ENCODE peak calls at places on chromosomes 13 and 19, in eight cellular contexts. One of them, this sample, is unnamed.

GRCh38 chr13:106987435-106987800 is 419.5 kb upstream of the ARGLU1 start:
- DNase-seq in T-cell: no peak
- DNase-seq in GM13977: no peak
- DNase-seq in ureter: no peak
- DNase-seq in psoas muscle: no peak
- DNase-seq in ecto neural progenitor cell: no peak
- DNase-seq in non-pigmented ciliary epithelial cell: no peak
- DNase-seq in activated gamma-delta T cell treated with anti-CD3 and anti-CD28 coated beads, Interleukin-2, amount 50 U/mL, for 16 hours: no peak
- DNase-seq in this sample: peak

GRCh38 chr19:10532457-10532856 is 11.2 kb upstream of the ATG4D start:
- DNase-seq in ecto neural progenitor cell: no peak
- DNase-seq in activated gamma-delta T cell treated with anti-CD3 and anti-CD28 coated beads, Interleukin-2, amount 50 U/mL, for 16 hours: no peak
- DNase-seq in non-pigmented ciliary epithelial cell: no peak
- DNase-seq in ureter: no peak
- DNase-seq in T-cell: no peak
- DNase-seq in GM13977: no peak
- DNase-seq in psoas muscle: no peak
- DNase-seq in this sample: no peak

GRCh38 chr19:17183858-17184271 is 31.3 kb upstream of the USE1 start:
- DNase-seq in GM13977: peak
- DNase-seq in ecto neural progenitor cell: no peak
- DNase-seq in non-pigmented ciliary epithelial cell: no peak
- DNase-seq in T-cell: no peak
- DNase-seq in psoas muscle: no peak
- DNase-seq in activated gamma-delta T cell treated with anti-CD3 and anti-CD28 coated beads, Interleukin-2, amount 50 U/mL, for 16 hours: no peak
- DNase-seq in ureter: no peak
- DNase-seq in this sample: no peak

GRCh38 chr19:39194832-39195542 is 1.8 kb upstream of the NCCRP1 start:
- DNase-seq in ecto neural progenitor cell: no peak
- DNase-seq in non-pigmented ciliary epithelial cell: no peak
- DNase-seq in T-cell: no peak
- DNase-seq in activated gamma-delta T cell treated with anti-CD3 and anti-CD28 coated beads, Interleukin-2, amount 50 U/mL, for 16 hours: no peak
- DNase-seq in ureter: no peak
- DNase-seq in psoas muscle: no peak
- DNase-seq in GM13977: no peak
- DNase-seq in this sample: peak

GRCh38 chr19:17686592-17687042 is 1.5 kb downstream of the UNC13A start:
- DNase-seq in ureter: no peak
- DNase-seq in GM13977: peak
- DNase-seq in non-pigmented ciliary epithelial cell: no peak
- DNase-seq in psoas muscle: peak
- DNase-seq in T-cell: no peak
- DNase-seq in activated gamma-delta T cell treated with anti-CD3 and anti-CD28 coated beads, Interleukin-2, amount 50 U/mL, for 16 hours: no peak
- DNase-seq in ecto neural progenitor cell: peak
- DNase-seq in this sample: peak

GRCh38 chr19:38898788-38899446 is 501 bp downstream of the SIRT2 start:
- DNase-seq in GM13977: no peak
- DNase-seq in ecto neural progenitor cell: no peak
- DNase-seq in psoas muscle: no peak
- DNase-seq in T-cell: no peak
- DNase-seq in activated gamma-delta T cell treated with anti-CD3 and anti-CD28 coated beads, Interleukin-2, amount 50 U/mL, for 16 hours: no peak
- DNase-seq in ureter: no peak
- DNase-seq in non-pigmented ciliary epithelial cell: no peak
- DNase-seq in this sample: no peak

GRCh38 chr19:33161201-33161600 is 29.3 kb downstream of the WDR88 start:
- DNase-seq in ecto neural progenitor cell: no peak
- DNase-seq in T-cell: no peak
- DNase-seq in activated gamma-delta T cell treated with anti-CD3 and anti-CD28 coated beads, Interleukin-2, amount 50 U/mL, for 16 hours: no peak
- DNase-seq in GM13977: no peak
- DNase-seq in non-pigmented ciliary epithelial cell: no peak
- DNase-seq in psoas muscle: peak
- DNase-seq in ureter: no peak
- DNase-seq in this sample: no peak

GRCh38 chr19:30371157-30371845 is 883 bp upstream of the ZNF536 start:
- DNase-seq in GM13977: no peak
- DNase-seq in non-pigmented ciliary epithelial cell: no peak
- DNase-seq in psoas muscle: no peak
- DNase-seq in T-cell: no peak
- DNase-seq in ureter: no peak
- DNase-seq in activated gamma-delta T cell treated with anti-CD3 and anti-CD28 coated beads, Interleukin-2, amount 50 U/mL, for 16 hours: no peak
- DNase-seq in ecto neural progenitor cell: no peak
- DNase-seq in this sample: no peak

GRCh38 chr13:105961438-105961837 is 574.0 kb downstream of the EFNB2 start:
- DNase-seq in T-cell: no peak
- DNase-seq in activated gamma-delta T cell treated with anti-CD3 and anti-CD28 coated beads, Interleukin-2, amount 50 U/mL, for 16 hours: no peak
- DNase-seq in non-pigmented ciliary epithelial cell: no peak
- DNase-seq in ureter: no peak
- DNase-seq in ecto neural progenitor cell: no peak
- DNase-seq in psoas muscle: no peak
- DNase-seq in GM13977: no peak
- DNase-seq in this sample: no peak

GRCh38 chr13:101453784-101454201 is 1.3 kb downstream of the ITGBL1 start:
- DNase-seq in ureter: no peak
- DNase-seq in non-pigmented ciliary epithelial cell: no peak
- DNase-seq in ecto neural progenitor cell: no peak
- DNase-seq in GM13977: peak
- DNase-seq in psoas muscle: no peak
- DNase-seq in activated gamma-delta T cell treated with anti-CD3 and anti-CD28 coated beads, Interleukin-2, amount 50 U/mL, for 16 hours: no peak
- DNase-seq in T-cell: no peak
- DNase-seq in this sample: peak

GRCh38 chr13:97367427-97367826 is 66.5 kb upstream of the RAP2A start:
- DNase-seq in non-pigmented ciliary epithelial cell: peak
- DNase-seq in activated gamma-delta T cell treated with anti-CD3 and anti-CD28 coated beads, Interleukin-2, amount 50 U/mL, for 16 hours: no peak
- DNase-seq in ureter: no peak
- DNase-seq in ecto neural progenitor cell: peak
- DNase-seq in psoas muscle: no peak
- DNase-seq in T-cell: no peak
- DNase-seq in GM13977: no peak
- DNase-seq in this sample: no peak

GRCh38 chr19:55383279-55383788 is 758 bp downstream of the TMEM238 start:
- DNase-seq in GM13977: no peak
- DNase-seq in ureter: no peak
- DNase-seq in ecto neural progenitor cell: peak
- DNase-seq in T-cell: no peak
- DNase-seq in activated gamma-delta T cell treated with anti-CD3 and anti-CD28 coated beads, Interleukin-2, amount 50 U/mL, for 16 hours: no peak
- DNase-seq in psoas muscle: no peak
- DNase-seq in non-pigmented ciliary epithelial cell: no peak
- DNase-seq in this sample: no peak

GRCh38 chr13:100323937-100324336 is 235.0 kb downstream of the PCCA start:
- DNase-seq in GM13977: no peak
- DNase-seq in psoas muscle: no peak
- DNase-seq in ureter: no peak
- DNase-seq in activated gamma-delta T cell treated with anti-CD3 and anti-CD28 coated beads, Interleukin-2, amount 50 U/mL, for 16 hours: no peak
- DNase-seq in T-cell: no peak
- DNase-seq in non-pigmented ciliary epithelial cell: no peak
- DNase-seq in ecto neural progenitor cell: no peak
- DNase-seq in this sample: no peak

GRCh38 chr13:93655132-93655531 is 428.5 kb downstream of the GPC6 start:
- DNase-seq in psoas muscle: no peak
- DNase-seq in GM13977: no peak
- DNase-seq in ecto neural progenitor cell: no peak
- DNase-seq in non-pigmented ciliary epithelial cell: no peak
- DNase-seq in activated gamma-delta T cell treated with anti-CD3 and anti-CD28 coated beads, Interleukin-2, amount 50 U/mL, for 16 hours: no peak
- DNase-seq in ureter: no peak
- DNase-seq in T-cell: no peak
- DNase-seq in this sample: no peak

GRCh38 chr13:39297664-39298171 is 259.5 kb downstream of the NHLRC3 start:
- DNase-seq in ureter: no peak
- DNase-seq in psoas muscle: no peak
- DNase-seq in ecto neural progenitor cell: no peak
- DNase-seq in activated gamma-delta T cell treated with anti-CD3 and anti-CD28 coated beads, Interleukin-2, amount 50 U/mL, for 16 hours: no peak
- DNase-seq in T-cell: no peak
- DNase-seq in GM13977: no peak
- DNase-seq in non-pigmented ciliary epithelial cell: no peak
- DNase-seq in this sample: no peak

GRCh38 chr19:1455002-1455335 is 5.0 kb downstream of the APC2 start:
- DNase-seq in psoas muscle: no peak
- DNase-seq in activated gamma-delta T cell treated with anti-CD3 and anti-CD28 coated beads, Interleukin-2, amount 50 U/mL, for 16 hours: no peak
- DNase-seq in T-cell: no peak
- DNase-seq in ecto neural progenitor cell: no peak
- DNase-seq in ureter: no peak
- DNase-seq in GM13977: no peak
- DNase-seq in non-pigmented ciliary epithelial cell: no peak
- DNase-seq in this sample: no peak

GRCh38 chr13:99178636-99179035 is 22.0 kb upstream of the UBAC2 start:
- DNase-seq in psoas muscle: peak
- DNase-seq in GM13977: no peak
- DNase-seq in activated gamma-delta T cell treated with anti-CD3 and anti-CD28 coated beads, Interleukin-2, amount 50 U/mL, for 16 hours: no peak
- DNase-seq in ureter: no peak
- DNase-seq in T-cell: no peak
- DNase-seq in ecto neural progenitor cell: no peak
- DNase-seq in non-pigmented ciliary epithelial cell: no peak
- DNase-seq in this sample: no peak

GRCh38 chr19:51689751-51690358 is 3.3 kb upstream of the SPACA6 start:
- DNase-seq in activated gamma-delta T cell treated with anti-CD3 and anti-CD28 coated beads, Interleukin-2, amount 50 U/mL, for 16 hours: no peak
- DNase-seq in psoas muscle: peak
- DNase-seq in ecto neural progenitor cell: peak
- DNase-seq in T-cell: no peak
- DNase-seq in non-pigmented ciliary epithelial cell: no peak
- DNase-seq in GM13977: peak
- DNase-seq in ureter: peak
- DNase-seq in this sample: peak

GRCh38 chr19:4352701-4353121 is 9.3 kb downstream of the MPND start:
- DNase-seq in activated gamma-delta T cell treated with anti-CD3 and anti-CD28 coated beads, Interleukin-2, amount 50 U/mL, for 16 hours: peak
- DNase-seq in T-cell: no peak
- DNase-seq in non-pigmented ciliary epithelial cell: no peak
- DNase-seq in psoas muscle: no peak
- DNase-seq in GM13977: peak
- DNase-seq in ecto neural progenitor cell: peak
- DNase-seq in ureter: no peak
- DNase-seq in this sample: no peak

GRCh38 chr13:113001251-113002140 is 32.5 kb downstream of the MCF2L start:
- DNase-seq in ureter: peak
- DNase-seq in GM13977: no peak
- DNase-seq in ecto neural progenitor cell: peak
- DNase-seq in activated gamma-delta T cell treated with anti-CD3 and anti-CD28 coated beads, Interleukin-2, amount 50 U/mL, for 16 hours: no peak
- DNase-seq in non-pigmented ciliary epithelial cell: no peak
- DNase-seq in psoas muscle: no peak
- DNase-seq in T-cell: no peak
- DNase-seq in this sample: no peak

GRCh38 chr19:1837222-1837565 is 11.1 kb downstream of the REXO1 start:
- DNase-seq in non-pigmented ciliary epithelial cell: no peak
- DNase-seq in activated gamma-delta T cell treated with anti-CD3 and anti-CD28 coated beads, Interleukin-2, amount 50 U/mL, for 16 hours: no peak
- DNase-seq in T-cell: no peak
- DNase-seq in ecto neural progenitor cell: no peak
- DNase-seq in psoas muscle: no peak
- DNase-seq in ureter: no peak
- DNase-seq in GM13977: no peak
- DNase-seq in this sample: no peak

GRCh38 chr13:101829484-101829883 is 377.0 kb downstream of the ITGBL1 start:
- DNase-seq in GM13977: no peak
- DNase-seq in psoas muscle: no peak
- DNase-seq in ureter: no peak
- DNase-seq in ecto neural progenitor cell: no peak
- DNase-seq in T-cell: no peak
- DNase-seq in activated gamma-delta T cell treated with anti-CD3 and anti-CD28 coated beads, Interleukin-2, amount 50 U/mL, for 16 hours: no peak
- DNase-seq in non-pigmented ciliary epithelial cell: no peak
- DNase-seq in this sample: no peak

GRCh38 chr19:16544468-16545231 is 2.4 kb upstream of the CHERP start:
- DNase-seq in GM13977: peak
- DNase-seq in ecto neural progenitor cell: no peak
- DNase-seq in psoas muscle: no peak
- DNase-seq in activated gamma-delta T cell treated with anti-CD3 and anti-CD28 coated beads, Interleukin-2, amount 50 U/mL, for 16 hours: no peak
- DNase-seq in ureter: no peak
- DNase-seq in T-cell: no peak
- DNase-seq in non-pigmented ciliary epithelial cell: no peak
- DNase-seq in this sample: no peak

This sample was measured in right cardiac atrium.